ENCODE peak calls at places on chromosomes 12 and 14, in five cellular contexts. X is NCI-H345, U is EL, F is astrocyte of the spinal cord, H is RKO. N is an unnamed sample.

GRCh38 chr12:131130311-131130911 is 176.7 kb downstream of the ADGRD1 start:
- DNase-seq in H (no peak), U (no peak), F (no peak), X (no peak), N (no peak)

GRCh38 chr12:116592116-116592637 is 33.0 kb downstream of the MAP1LC3B2 start:
- DNase-seq in H (no peak), U (no peak), X (no peak), F (peak), N (no peak)

GRCh38 chr14:99246536-99247083 is 25.4 kb downstream of the BCL11B start:
- DNase-seq in F (no peak), U (no peak), X (no peak), H (no peak), N (no peak)

GRCh38 chr14:59454131-59454530 is 11.0 kb downstream of the GPR135 start:
- DNase-seq in U (peak), X (no peak), F (peak), H (peak), N (peak)

GRCh38 chr14:31986405-31986804 is 90.7 kb upstream of the ARHGAP5 start:
- DNase-seq in F (no peak), U (no peak), H (no peak), X (no peak), N (no peak)

GRCh38 chr14:100498068-100498467 is 89.1 kb downstream of the BEGAIN start:
- DNase-seq in F (no peak), X (peak), H (no peak), U (no peak), N (no peak)

GRCh38 chr12:31234955-31235867 is 90.7 kb downstream of the SINHCAF start:
- DNase-seq in U (peak), F (peak), H (peak), X (peak), N (peak)

GRCh38 chr14:22280497-22281321 is 308.3 kb downstream of the DAD1 start:
- DNase-seq in X (no peak), U (no peak), H (no peak), F (no peak), N (no peak)

GRCh38 chr12:77685112-77685511 is 145.6 kb upstream of the NAV3 start:
- DNase-seq in H (peak), X (peak), F (peak), U (peak), N (peak)

GRCh38 chr14:42057176-42057575 is 450.5 kb downstream of the LRFN5 start:
- DNase-seq in U (no peak), X (no peak), F (peak), H (no peak), N (no peak)

GRCh38 chr12:41277019-41277770 is 89.1 kb downstream of the PDZRN4 start:
- DNase-seq in X (peak), U (peak), F (peak), H (peak), N (peak)

GRCh38 chr12:50017047-50017446 is 8.2 kb downstream of the RACGAP1 start:
- DNase-seq in U (peak), F (peak), X (no peak), H (peak), N (no peak)

GRCh38 chr12:41769810-41770209 is 374.9 kb downstream of the GXYLT1 start:
- DNase-seq in F (no peak), X (no peak), U (no peak), H (no peak), N (no peak)

GRCh38 chr14:28777773-28778606 is 11.4 kb downstream of the FOXG1 start:
- DNase-seq in F (no peak), U (no peak), H (no peak), X (no peak), N (no peak)

N was measured in RWPE1.